ENCODE peak calls at places on chromosomes 11 and 22, in eight cellular contexts. G is spleen, I is stomach, B is HCT116, Z is vagina, V is transverse colon, K is H1, R is sigmoid colon. F is an unnamed sample.

GRCh38 chr11:48111941-48112340 is 104.7 kb upstream of the OR4B1 start:
- DNase-seq in V (no peak), G (no peak), I (no peak), B (no peak), R (no peak), Z (no peak), K (peak; percentile 29), F (no peak)

GRCh38 chr11:57249384-57250319 is 12.6 kb upstream of the APLNR start:
- DNase-seq in I (peak; percentile 71), B (peak; percentile 27), R (peak; percentile 72), Z (no peak), V (peak; percentile 75), G (peak; percentile 81), K (peak; percentile 87), F (no peak)

GRCh38 chr22:17114958-17115235 is 6.3 kb downstream of the TMEM121B start:
- DNase-seq in Z (no peak), B (no peak), G (peak; percentile 41), V (no peak), R (peak; percentile 57), I (no peak), K (no peak), F (no peak)

GRCh38 chr11:10304495-10305261 is at the start of gene ADM:
- DNase-seq in R (peak; percentile 96), I (peak; percentile 87), Z (no peak), G (peak; percentile 93), B (peak; percentile 91), K (peak; percentile 87), V (peak; percentile 93), F (no peak)

GRCh38 chr11:77697865-77698264 is 60.3 kb upstream of the CLNS1A start:
- DNase-seq in I (no peak), Z (no peak), G (no peak), V (no peak), B (no peak), K (no peak), R (no peak), F (no peak)

GRCh38 chr22:31082606-31083376 is 1.7 kb downstream of the SMTN start:
- DNase-seq in V (peak; percentile 89), Z (no peak), I (peak; percentile 69), G (peak; percentile 82), R (peak; percentile 94), B (peak; percentile 69), K (peak; percentile 79), F (peak; percentile 36)

GRCh38 chr11:2562181-2562581 is 117.4 kb downstream of the KCNQ1 start:
- DNase-seq in R (peak; percentile 63), K (no peak), G (peak; percentile 59), V (peak; percentile 8), B (no peak), I (peak; percentile 76), Z (no peak), F (no peak)

GRCh38 chr11:116984589-116984988 is 113.6 kb downstream of the SIK3 start:
- DNase-seq in G (no peak), B (no peak), R (no peak), I (no peak), V (no peak), K (no peak), Z (no peak), F (no peak)

GRCh38 chr11:102144357-102145342 is 34.4 kb downstream of the YAP1 start:
- DNase-seq in G (no peak), B (no peak), R (no peak), K (no peak), I (peak; percentile 57), Z (no peak), V (peak; percentile 15), F (no peak)

GRCh38 chr11:117437041-117437790 is 109.6 kb downstream of the CEP164 start:
- DNase-seq in G (peak; percentile 51), R (no peak), K (no peak), V (no peak), I (no peak), Z (no peak), B (no peak), F (no peak)

GRCh38 chr11:33598426-33599069 is 102.1 kb downstream of the C11orf91 start:
- DNase-seq in R (no peak), K (peak; percentile 52), I (no peak), B (no peak), Z (no peak), V (no peak), G (no peak), F (no peak)

GRCh38 chr11:117477721-117478120 is 150.1 kb downstream of the CEP164 start:
- DNase-seq in B (no peak), G (no peak), R (no peak), K (no peak), V (no peak), I (no peak), Z (no peak), F (no peak)

GRCh38 chr11:117837070-117837776 is 12.7 kb upstream of the FXYD2 start:
- DNase-seq in V (peak; percentile 6), I (peak; percentile 20), R (peak; percentile 56), G (peak; percentile 51), Z (no peak), K (no peak), B (no peak), F (no peak)

GRCh38 chr11:280762-281485 is 2.7 kb downstream of the NLRP6 start:
- DNase-seq in B (no peak), R (peak; percentile 56), Z (no peak), I (no peak), V (no peak), K (peak; percentile 48), G (peak; percentile 92), F (peak; percentile 58)

GRCh38 chr11:10838083-10838482 is 19.8 kb downstream of the ZBED5 start:
- DNase-seq in I (no peak), K (no peak), R (no peak), B (no peak), Z (no peak), V (no peak), G (no peak), F (no peak)

GRCh38 chr11:43937434-43938411 is 4.7 kb upstream of the C11orf96 start:
- DNase-seq in I (no peak), R (no peak), Z (no peak), K (no peak), G (no peak), V (no peak), B (peak; percentile 27), F (no peak)

GRCh38 chr11:91880660-91881059 is 344.0 kb upstream of the FAT3 start:
- DNase-seq in Z (no peak), R (no peak), B (no peak), I (no peak), K (no peak), G (no peak), V (no peak), F (no peak)
- TF ChIP-seq POLR2AphosphoS5 in Z (no peak), R (no peak), B (no peak), I (no peak), K (no peak), G (no peak), V (no peak), F (no peak)

DNA sequence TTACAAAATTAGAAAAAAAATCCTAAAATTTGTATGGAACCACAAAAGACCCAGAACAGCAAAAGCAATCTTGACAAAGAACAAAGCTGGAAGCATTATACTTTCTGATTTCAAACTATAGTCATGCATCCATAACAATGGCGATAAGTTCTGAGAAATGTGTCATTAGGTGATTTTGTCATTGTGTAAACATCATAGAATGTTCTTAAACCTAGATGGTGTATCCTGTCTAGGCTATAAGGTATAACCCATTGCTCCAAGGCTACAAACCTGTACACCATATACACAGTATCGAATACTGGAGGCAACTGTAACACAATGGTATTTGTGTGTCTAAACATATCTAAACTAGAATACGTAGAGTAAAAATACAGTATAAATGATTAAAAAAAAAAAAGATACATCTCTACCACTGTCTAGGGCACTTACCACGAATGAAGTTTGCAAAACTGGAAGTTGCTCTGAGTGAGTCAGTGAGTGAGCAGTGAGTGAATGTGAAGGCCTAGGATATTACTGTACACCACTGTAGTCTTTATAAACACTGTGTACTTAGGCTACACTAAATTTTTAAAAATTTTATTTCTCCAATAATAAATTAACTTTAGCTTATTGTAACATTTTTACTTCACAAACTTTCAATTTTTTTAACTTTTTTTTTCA is 18.1 kb upstream of the SC5D start:
- DNase-seq in G (no peak), I (no peak), R (no peak), K (no peak), Z (no peak), B (no peak), V (no peak), F (no peak)
- TF ChIP-seq POLR2A in G (no peak), I (no peak), R (no peak), K (no peak), Z (no peak), B (no peak), V (no peak), F (no peak)

GRCh38 chr22:21921729-21922128 is 30.9 kb downstream of the PPM1F start:
- DNase-seq in I (no peak), K (peak; percentile 83), G (no peak), R (no peak), B (no peak), V (no peak), Z (no peak), F (no peak)

GRCh38 chr22:21923163-21923561 is 29.5 kb downstream of the PPM1F start:
- DNase-seq in B (no peak), G (no peak), V (no peak), K (no peak), I (no peak), R (no peak), Z (no peak), F (no peak)

GRCh38 chr22:21920341-21921183 is 32.1 kb downstream of the PPM1F start:
- DNase-seq in V (no peak), I (no peak), R (no peak), G (no peak), K (no peak), B (no peak), Z (no peak), F (no peak)

GRCh38 chr22:21921184-21921721 is 31.4 kb downstream of the PPM1F start:
- DNase-seq in R (no peak), B (no peak), I (no peak), K (no peak), Z (no peak), G (no peak), V (no peak), F (no peak)

DNA sequence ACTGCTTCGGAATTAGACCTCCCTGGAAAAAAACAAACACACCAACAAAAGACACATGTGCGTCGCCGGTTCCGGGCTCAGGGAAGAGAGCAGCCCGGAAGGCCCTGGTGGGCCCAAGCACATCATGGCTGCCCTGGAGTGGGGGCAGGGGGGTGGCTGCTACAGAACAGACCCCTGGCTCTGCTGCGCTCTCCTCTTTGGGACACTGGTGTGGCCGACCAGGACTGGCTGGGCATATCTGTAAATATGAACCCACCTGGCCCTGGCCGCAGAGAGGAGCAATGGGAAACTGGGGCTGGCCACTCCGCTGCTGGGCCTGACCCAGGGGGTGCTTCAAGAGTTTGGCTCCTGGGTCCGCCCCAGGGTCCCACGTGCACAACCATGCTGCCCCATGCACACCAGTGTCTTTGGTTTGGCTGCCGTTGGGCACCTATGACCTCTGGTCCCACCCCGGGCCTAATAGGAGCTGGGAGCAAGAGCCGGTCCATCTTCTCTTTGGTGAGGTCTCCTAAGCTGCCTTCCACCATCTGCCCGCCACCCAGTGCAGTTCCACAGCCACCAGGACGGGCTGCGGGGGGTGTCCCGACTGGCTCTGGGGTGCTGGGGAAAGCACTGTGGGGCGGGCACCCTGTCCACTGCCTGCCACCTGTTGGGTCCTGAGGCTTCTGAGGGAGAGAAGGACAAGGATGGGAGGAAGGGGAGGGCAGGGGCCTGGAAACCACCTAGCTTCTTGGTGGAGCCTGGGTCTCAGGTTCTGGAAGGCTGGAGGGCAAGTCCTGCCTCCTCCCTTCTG is 30.1 kb downstream of the PPM1F start:
- DNase-seq in Z (no peak), G (no peak), B (no peak), V (no peak), K (no peak), R (no peak), I (no peak), F (no peak)
- TF ChIP-seq POLR2AphosphoS5 in Z (no peak), G (no peak), B (no peak), V (no peak), K (no peak), R (no peak), I (no peak), F (no peak)

GRCh38 chr11:78905756-78906155 is 331.1 kb upstream of the NARS2 start:
- DNase-seq in I (no peak), G (no peak), V (no peak), B (no peak), K (no peak), Z (no peak), R (no peak), F (no peak)
- TF ChIP-seq POLR2A in I (no peak), G (no peak), V (no peak), B (no peak), K (no peak), Z (no peak), R (no peak), F (no peak)

F was measured in GM12891.